ENCODE peak calls at places on chromosome 12, in ten cellular contexts. One of them, this sample, is unnamed.

GRCh38 chr12:81017792-81018191 is 60.1 kb upstream of the ACSS3 start:
- DNase-seq in endothelial cell of umbilical vein: no peak
- DNase-seq in uterus: no peak
- DNase-seq in coronary artery: no peak
- DNase-seq in GM23248: no peak
- DNase-seq in fibroblast of lung: no peak
- DNase-seq in RWPE1: no peak
- DNase-seq in cardiac muscle cell: no peak
- DNase-seq in hepatocyte: no peak
- DNase-seq in left lung: no peak
- DNase-seq in this sample: no peak

GRCh38 chr12:20946732-20947131 is 136.2 kb downstream of the SLCO1B3 start:
- DNase-seq in GM23248: peak; percentile 40
- DNase-seq in uterus: no peak
- DNase-seq in hepatocyte: peak; percentile 48
- DNase-seq in left lung: no peak
- DNase-seq in fibroblast of lung: peak; percentile 1
- DNase-seq in coronary artery: no peak
- DNase-seq in RWPE1: no peak
- DNase-seq in endothelial cell of umbilical vein: peak; percentile 22
- DNase-seq in cardiac muscle cell: peak; percentile 34
- DNase-seq in this sample: no peak

GRCh38 chr12:62760779-62761178 is 174.2 kb downstream of the PPM1H start:
- DNase-seq in cardiac muscle cell: peak; percentile 19
- DNase-seq in GM23248: no peak
- DNase-seq in coronary artery: no peak
- DNase-seq in uterus: no peak
- DNase-seq in hepatocyte: peak; percentile 38
- DNase-seq in endothelial cell of umbilical vein: no peak
- DNase-seq in RWPE1: no peak
- DNase-seq in left lung: no peak
- DNase-seq in fibroblast of lung: peak; percentile 53
- DNase-seq in this sample: no peak

GRCh38 chr12:117045175-117045997 is 53.8 kb downstream of the TESC start:
- DNase-seq in RWPE1: no peak
- DNase-seq in uterus: no peak
- DNase-seq in left lung: no peak
- DNase-seq in GM23248: no peak
- DNase-seq in coronary artery: no peak
- DNase-seq in endothelial cell of umbilical vein: no peak
- DNase-seq in fibroblast of lung: no peak
- DNase-seq in cardiac muscle cell: no peak
- DNase-seq in hepatocyte: no peak
- DNase-seq in this sample: peak; percentile 66

GRCh38 chr12:83664650-83665049 is 977.9 kb downstream of the TMTC2 start:
- DNase-seq in endothelial cell of umbilical vein: no peak
- DNase-seq in RWPE1: no peak
- DNase-seq in hepatocyte: peak; percentile 10
- DNase-seq in left lung: no peak
- DNase-seq in fibroblast of lung: no peak
- DNase-seq in GM23248: no peak
- DNase-seq in uterus: no peak
- DNase-seq in cardiac muscle cell: peak; percentile 44
- DNase-seq in coronary artery: no peak
- DNase-seq in this sample: no peak

GRCh38 chr12:68957273-68957672 is 24.3 kb upstream of the CPM start:
- DNase-seq in cardiac muscle cell: no peak
- DNase-seq in left lung: no peak
- DNase-seq in RWPE1: no peak
- DNase-seq in GM23248: peak; percentile 39
- DNase-seq in endothelial cell of umbilical vein: no peak
- DNase-seq in hepatocyte: no peak
- DNase-seq in coronary artery: no peak
- DNase-seq in fibroblast of lung: no peak
- DNase-seq in uterus: no peak
- DNase-seq in this sample: no peak

GRCh38 chr12:47986266-47986610 is 18.0 kb downstream of the COL2A1 start:
- DNase-seq in RWPE1: no peak
- DNase-seq in coronary artery: no peak
- DNase-seq in fibroblast of lung: no peak
- DNase-seq in hepatocyte: no peak
- DNase-seq in cardiac muscle cell: no peak
- DNase-seq in endothelial cell of umbilical vein: no peak
- DNase-seq in uterus: no peak
- DNase-seq in GM23248: no peak
- DNase-seq in left lung: no peak
- DNase-seq in this sample: no peak

GRCh38 chr12:120528861-120529525 is at the start of gene COQ5:
- DNase-seq in coronary artery: peak; percentile 90
- DNase-seq in RWPE1: peak; percentile 74
- DNase-seq in left lung: peak; percentile 92
- DNase-seq in fibroblast of lung: peak; percentile 81
- DNase-seq in GM23248: peak; percentile 96
- DNase-seq in endothelial cell of umbilical vein: peak; percentile 89
- DNase-seq in uterus: peak; percentile 90
- DNase-seq in hepatocyte: peak; percentile 93
- DNase-seq in cardiac muscle cell: peak; percentile 92
- DNase-seq in this sample: peak; percentile 84

GRCh38 chr12:8890313-8891084 is 23.8 kb upstream of the PHC1 start:
- DNase-seq in GM23248: peak; percentile 60
- DNase-seq in hepatocyte: peak; percentile 74
- DNase-seq in uterus: peak; percentile 35
- DNase-seq in cardiac muscle cell: peak; percentile 71
- DNase-seq in endothelial cell of umbilical vein: peak; percentile 77
- DNase-seq in RWPE1: peak; percentile 61
- DNase-seq in left lung: no peak
- DNase-seq in coronary artery: no peak
- DNase-seq in fibroblast of lung: peak; percentile 33
- DNase-seq in this sample: peak; percentile 3

GRCh38 chr12:111170559-111170958 is 198.3 kb downstream of the PHETA1 start:
- DNase-seq in uterus: no peak
- DNase-seq in fibroblast of lung: no peak
- DNase-seq in coronary artery: no peak
- DNase-seq in RWPE1: no peak
- DNase-seq in cardiac muscle cell: no peak
- DNase-seq in hepatocyte: no peak
- DNase-seq in GM23248: no peak
- DNase-seq in left lung: no peak
- DNase-seq in endothelial cell of umbilical vein: no peak
- DNase-seq in this sample: no peak

GRCh38 chr12:6867407-6868210 is at the start of gene TPI1:
- DNase-seq in GM23248: peak; percentile 93
- DNase-seq in endothelial cell of umbilical vein: peak; percentile 78
- DNase-seq in cardiac muscle cell: peak; percentile 89
- DNase-seq in coronary artery: no peak
- DNase-seq in RWPE1: peak; percentile 84
- DNase-seq in uterus: peak; percentile 89
- DNase-seq in hepatocyte: peak; percentile 94
- DNase-seq in fibroblast of lung: peak; percentile 71
- DNase-seq in left lung: peak; percentile 91
- DNase-seq in this sample: peak; percentile 72

GRCh38 chr12:96197503-96198272 is 3.5 kb downstream of the ELK3 start:
- DNase-seq in hepatocyte: no peak
- DNase-seq in coronary artery: no peak
- DNase-seq in GM23248: peak; percentile 96
- DNase-seq in cardiac muscle cell: no peak
- DNase-seq in RWPE1: peak; percentile 80
- DNase-seq in uterus: no peak
- DNase-seq in endothelial cell of umbilical vein: peak; percentile 92
- DNase-seq in left lung: no peak
- DNase-seq in fibroblast of lung: peak; percentile 97
- DNase-seq in this sample: no peak

GRCh38 chr12:19771858-19772257 is 332.6 kb downstream of the AEBP2 start:
- DNase-seq in endothelial cell of umbilical vein: peak; percentile 43
- DNase-seq in RWPE1: no peak
- DNase-seq in fibroblast of lung: peak; percentile 98
- DNase-seq in coronary artery: no peak
- DNase-seq in GM23248: peak; percentile 69
- DNase-seq in cardiac muscle cell: no peak
- DNase-seq in hepatocyte: no peak
- DNase-seq in left lung: no peak
- DNase-seq in uterus: no peak
- DNase-seq in this sample: no peak

GRCh38 chr12:68608191-68608590 is 2.5 kb upstream of the RAP1B start:
- DNase-seq in uterus: no peak
- DNase-seq in RWPE1: no peak
- DNase-seq in cardiac muscle cell: no peak
- DNase-seq in hepatocyte: no peak
- DNase-seq in left lung: no peak
- DNase-seq in fibroblast of lung: no peak
- DNase-seq in endothelial cell of umbilical vein: no peak
- DNase-seq in coronary artery: no peak
- DNase-seq in GM23248: no peak
- DNase-seq in this sample: no peak

GRCh38 chr12:13075786-13076570 is 27.5 kb downstream of the GSG1 start:
- DNase-seq in fibroblast of lung: peak; percentile 23
- DNase-seq in cardiac muscle cell: no peak
- DNase-seq in coronary artery: no peak
- DNase-seq in RWPE1: no peak
- DNase-seq in hepatocyte: no peak
- DNase-seq in uterus: no peak
- DNase-seq in endothelial cell of umbilical vein: no peak
- DNase-seq in GM23248: no peak
- DNase-seq in left lung: no peak
- DNase-seq in this sample: no peak

GRCh38 chr12:13071305-13072280 is 27.4 kb downstream of the FAM234B start:
- DNase-seq in left lung: no peak
- DNase-seq in coronary artery: no peak
- DNase-seq in cardiac muscle cell: no peak
- DNase-seq in hepatocyte: no peak
- DNase-seq in endothelial cell of umbilical vein: no peak
- DNase-seq in uterus: no peak
- DNase-seq in GM23248: no peak
- DNase-seq in fibroblast of lung: no peak
- DNase-seq in RWPE1: peak; percentile 58
- DNase-seq in this sample: no peak

GRCh38 chr12:13075114-13075471 is 28.4 kb downstream of the GSG1 start:
- DNase-seq in left lung: no peak
- DNase-seq in endothelial cell of umbilical vein: no peak
- DNase-seq in hepatocyte: no peak
- DNase-seq in GM23248: peak; percentile 3
- DNase-seq in coronary artery: no peak
- DNase-seq in RWPE1: no peak
- DNase-seq in uterus: no peak
- DNase-seq in cardiac muscle cell: no peak
- DNase-seq in fibroblast of lung: peak; percentile 74
- DNase-seq in this sample: no peak

GRCh38 chr12:13073191-13073590 is 29.0 kb downstream of the FAM234B start:
- DNase-seq in cardiac muscle cell: no peak
- DNase-seq in endothelial cell of umbilical vein: peak; percentile 32
- DNase-seq in coronary artery: no peak
- DNase-seq in hepatocyte: no peak
- DNase-seq in GM23248: no peak
- DNase-seq in left lung: no peak
- DNase-seq in RWPE1: no peak
- DNase-seq in fibroblast of lung: peak; percentile 72
- DNase-seq in uterus: no peak
- DNase-seq in this sample: no peak

DNA sequence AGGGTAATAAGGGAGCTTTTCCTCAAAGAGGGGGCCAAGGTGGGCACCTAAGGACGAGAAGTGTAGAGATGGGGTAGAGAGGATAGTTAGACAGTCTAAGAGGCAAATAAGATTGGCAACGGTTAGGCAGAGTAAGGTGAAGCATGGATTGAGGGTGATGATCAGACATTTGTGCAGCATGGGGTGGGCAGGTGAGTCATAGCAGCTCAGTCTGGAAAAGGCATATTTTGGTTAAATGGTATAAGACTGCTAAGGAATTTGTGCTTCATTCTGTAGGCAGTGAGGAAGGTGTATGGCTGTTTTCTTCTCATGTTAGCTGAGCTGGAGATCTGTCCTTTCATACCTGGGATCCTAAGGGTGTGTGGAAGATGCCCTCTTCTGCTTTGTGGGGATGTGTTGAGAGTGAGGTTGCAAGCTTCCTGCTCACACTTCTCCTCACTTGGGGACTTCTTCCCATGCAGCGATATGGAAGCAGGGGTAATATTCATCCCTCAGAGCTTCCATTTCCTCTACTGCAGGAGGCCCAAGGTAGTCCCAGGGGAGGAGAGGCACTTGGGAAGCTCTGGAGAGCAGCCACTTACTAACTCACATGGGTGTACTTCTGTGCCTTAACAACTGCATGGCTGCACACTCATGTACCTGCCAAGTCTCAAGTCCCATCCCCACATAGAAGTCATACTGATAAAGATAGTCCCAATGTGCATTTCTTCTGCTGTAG is 28.9 kb downstream of the GSG1 start:
- DNase-seq in hepatocyte: no peak
- DNase-seq in endothelial cell of umbilical vein: no peak
- DNase-seq in left lung: no peak
- DNase-seq in uterus: no peak
- DNase-seq in coronary artery: no peak
- DNase-seq in fibroblast of lung: peak; percentile 73
- DNase-seq in RWPE1: peak; percentile 12
- DNase-seq in GM23248: peak; percentile 53
- DNase-seq in cardiac muscle cell: no peak
- DNase-seq in this sample: no peak
- H3K27ac ChIP-seq in hepatocyte: no peak overlapping the region
- H3K27ac ChIP-seq in endothelial cell of umbilical vein: no peak overlapping the region
- H3K27ac ChIP-seq in left lung: no peak overlapping the region
- H3K27ac ChIP-seq in uterus: no peak overlapping the region
- H3K27ac ChIP-seq in coronary artery: no peak overlapping the region
- H3K27ac ChIP-seq in fibroblast of lung: no peak overlapping the region
- H3K27ac ChIP-seq in RWPE1: no peak overlapping the region
- H3K27ac ChIP-seq in GM23248: no peak overlapping the region
- H3K27ac ChIP-seq in cardiac muscle cell: no peak overlapping the region
- H3K27ac ChIP-seq in this sample: no peak overlapping the region

GRCh38 chr12:92814584-92814983 is 111.8 kb downstream of the PLEKHG7 start:
- DNase-seq in endothelial cell of umbilical vein: no peak
- DNase-seq in hepatocyte: no peak
- DNase-seq in GM23248: no peak
- DNase-seq in left lung: no peak
- DNase-seq in coronary artery: no peak
- DNase-seq in cardiac muscle cell: no peak
- DNase-seq in fibroblast of lung: no peak
- DNase-seq in RWPE1: no peak
- DNase-seq in uterus: no peak
- DNase-seq in this sample: no peak
- H3K27ac ChIP-seq in endothelial cell of umbilical vein: no peak overlapping the region
- H3K27ac ChIP-seq in hepatocyte: no peak overlapping the region
- H3K27ac ChIP-seq in GM23248: no peak overlapping the region
- H3K27ac ChIP-seq in left lung: no peak overlapping the region
- H3K27ac ChIP-seq in coronary artery: no peak overlapping the region
- H3K27ac ChIP-seq in cardiac muscle cell: no peak overlapping the region
- H3K27ac ChIP-seq in fibroblast of lung: no peak overlapping the region
- H3K27ac ChIP-seq in RWPE1: no peak overlapping the region
- H3K27ac ChIP-seq in uterus: no peak overlapping the region
- H3K27ac ChIP-seq in this sample: no peak overlapping the region

GRCh38 chr12:67107751-67108269 is 161.3 kb upstream of the CAND1 start:
- DNase-seq in left lung: no peak
- DNase-seq in fibroblast of lung: no peak
- DNase-seq in coronary artery: no peak
- DNase-seq in uterus: no peak
- DNase-seq in cardiac muscle cell: no peak
- DNase-seq in RWPE1: no peak
- DNase-seq in hepatocyte: no peak
- DNase-seq in GM23248: no peak
- DNase-seq in endothelial cell of umbilical vein: no peak
- DNase-seq in this sample: no peak
- H3K27ac ChIP-seq in left lung: no peak overlapping the region
- H3K27ac ChIP-seq in fibroblast of lung: no peak overlapping the region
- H3K27ac ChIP-seq in coronary artery: no peak overlapping the region
- H3K27ac ChIP-seq in uterus: no peak overlapping the region
- H3K27ac ChIP-seq in cardiac muscle cell: no peak overlapping the region
- H3K27ac ChIP-seq in RWPE1: no peak overlapping the region
- H3K27ac ChIP-seq in hepatocyte: no peak overlapping the region
- H3K27ac ChIP-seq in GM23248: no peak overlapping the region
- H3K27ac ChIP-seq in endothelial cell of umbilical vein: no peak overlapping the region
- H3K27ac ChIP-seq in this sample: no peak overlapping the region

GRCh38 chr12:16524378-16524777 is 81.6 kb downstream of the LMO3 start:
- DNase-seq in left lung: no peak
- DNase-seq in hepatocyte: no peak
- DNase-seq in endothelial cell of umbilical vein: no peak
- DNase-seq in uterus: no peak
- DNase-seq in GM23248: peak; percentile 4
- DNase-seq in RWPE1: peak; percentile 20
- DNase-seq in cardiac muscle cell: no peak
- DNase-seq in fibroblast of lung: no peak
- DNase-seq in coronary artery: no peak
- DNase-seq in this sample: no peak
- H3K27ac ChIP-seq in left lung: no peak overlapping the region
- H3K27ac ChIP-seq in hepatocyte: no peak overlapping the region
- H3K27ac ChIP-seq in endothelial cell of umbilical vein: no peak overlapping the region
- H3K27ac ChIP-seq in uterus: peak overlapping the region; percentile 3
- H3K27ac ChIP-seq in GM23248: no peak overlapping the region
- H3K27ac ChIP-seq in RWPE1: no peak overlapping the region
- H3K27ac ChIP-seq in cardiac muscle cell: no peak overlapping the region
- H3K27ac ChIP-seq in fibroblast of lung: no peak overlapping the region
- H3K27ac ChIP-seq in coronary artery: no peak overlapping the region
- H3K27ac ChIP-seq in this sample: no peak overlapping the region